ENCODE peak calls at places on chromosome 17, in nine cellular contexts. D is GM10248; T is iris pigment epithelial cell; M is activated naive CD8-positive, alpha-beta T cell treated with anti-CD3 and anti-CD28 coated beads for 36 hours; V is stromal cell of bone marrow; I is T-helper 9 cell; L is skeletal muscle cell; S is kidney epithelial cell; E is MM.1S. U is an unnamed sample.
A peak's percentile ranks its signal among the peaks of the same experiment; 100 is the strongest.

GRCh38 chr17:82236142-82236971 is 7.5 kb downstream of the SLC16A3 start:
- DNase-seq in D (no peak), I (peak; percentile 64), M (peak; percentile 68), T (no peak), E (peak; percentile 48), S (no peak), L (no peak), V (no peak), U (no peak)

GRCh38 chr17:40550608-40551007 is 14.7 kb downstream of the CCR7 start:
- DNase-seq in T (peak; percentile 72), S (no peak), L (peak; percentile 98), E (no peak), M (no peak), I (no peak), D (no peak), V (peak; percentile 99), U (peak; percentile 86)

GRCh38 chr17:48760411-48760810 is 31.9 kb upstream of the HOXB13 start:
- DNase-seq in E (no peak), M (no peak), S (no peak), D (no peak), L (no peak), I (no peak), T (no peak), V (no peak), U (no peak)

GRCh38 chr17:17480593-17481148 is 3.9 kb downstream of the MED9 start:
- DNase-seq in I (no peak), D (no peak), V (no peak), L (no peak), T (no peak), E (no peak), S (no peak), M (no peak), U (no peak)

GRCh38 chr17:35900280-35900679 is 20.1 kb upstream of the CCL5 start:
- DNase-seq in S (no peak), D (no peak), T (no peak), E (no peak), I (no peak), L (no peak), V (no peak), M (no peak), U (no peak)

GRCh38 chr17:4768281-4768680 is 3.4 kb upstream of the TM4SF5 start:
- DNase-seq in I (no peak), D (no peak), T (no peak), L (no peak), V (no peak), S (no peak), E (no peak), M (no peak), U (no peak)

GRCh38 chr17:73814070-73814469 is 169.8 kb upstream of the SDK2 start:
- DNase-seq in T (no peak), E (peak; percentile 11), I (no peak), V (no peak), L (no peak), D (no peak), M (no peak), S (no peak), U (no peak)

GRCh38 chr17:41402161-41402560 is 4.8 kb upstream of the KRT31 start:
- DNase-seq in I (no peak), T (peak; percentile 29), D (no peak), S (no peak), V (no peak), E (no peak), L (no peak), M (no peak), U (no peak)

GRCh38 chr17:31631759-31632158 is 227.3 kb downstream of the COPRS start:
- DNase-seq in D (no peak), V (no peak), L (no peak), T (no peak), M (no peak), S (no peak), I (no peak), E (no peak), U (peak; percentile 24)